ENCODE peak calls at places on chromosomes 13 and 19, in nine cellular contexts. One of them, this sample, is unnamed.

GRCh38 chr13:95607363-95607762 is 37.1 kb downstream of the DZIP1 start:
- DNase-seq in amygdala: no peak
- DNase-seq in ACHN: no peak
- DNase-seq in EL: peak; percentile 57
- DNase-seq in stimulated activated CD4-positive, alpha-beta T cell treated with anti-CD3 and anti-CD28 coated beads, TNF-alpha, amount 100 ng/mL, for 24 hours: no peak
- DNase-seq in ureter: no peak
- DNase-seq in activated CD4-positive, alpha-beta T cell treated with anti-CD3 and anti-CD28 coated beads, Interleukin-2, amount 50 U/mL, for 1 hour: no peak
- DNase-seq in progenitor cell of endocrine pancreas: no peak
- DNase-seq in ecto neural progenitor cell: no peak
- DNase-seq in this sample: peak; percentile 12

GRCh38 chr13:35953537-35954206 is 177.5 kb downstream of the DCLK1 start:
- DNase-seq in stimulated activated CD4-positive, alpha-beta T cell treated with anti-CD3 and anti-CD28 coated beads, TNF-alpha, amount 100 ng/mL, for 24 hours: no peak
- DNase-seq in EL: peak; percentile 86
- DNase-seq in ecto neural progenitor cell: peak; percentile 78
- DNase-seq in activated CD4-positive, alpha-beta T cell treated with anti-CD3 and anti-CD28 coated beads, Interleukin-2, amount 50 U/mL, for 1 hour: no peak
- DNase-seq in progenitor cell of endocrine pancreas: peak; percentile 43
- DNase-seq in ACHN: peak; percentile 67
- DNase-seq in amygdala: peak; percentile 74
- DNase-seq in ureter: peak; percentile 56
- DNase-seq in this sample: peak; percentile 56

GRCh38 chr13:30864352-30865130 is 41.5 kb upstream of the MEDAG start:
- DNase-seq in amygdala: no peak
- DNase-seq in activated CD4-positive, alpha-beta T cell treated with anti-CD3 and anti-CD28 coated beads, Interleukin-2, amount 50 U/mL, for 1 hour: no peak
- DNase-seq in ACHN: peak; percentile 24
- DNase-seq in stimulated activated CD4-positive, alpha-beta T cell treated with anti-CD3 and anti-CD28 coated beads, TNF-alpha, amount 100 ng/mL, for 24 hours: no peak
- DNase-seq in ureter: no peak
- DNase-seq in EL: peak; percentile 88
- DNase-seq in ecto neural progenitor cell: no peak
- DNase-seq in progenitor cell of endocrine pancreas: no peak
- DNase-seq in this sample: no peak

GRCh38 chr19:54470991-54471782 is 1.9 kb downstream of the CDC42EP5 start:
- DNase-seq in amygdala: no peak
- DNase-seq in ecto neural progenitor cell: no peak
- DNase-seq in ureter: peak; percentile 65
- DNase-seq in ACHN: no peak
- DNase-seq in EL: no peak
- DNase-seq in activated CD4-positive, alpha-beta T cell treated with anti-CD3 and anti-CD28 coated beads, Interleukin-2, amount 50 U/mL, for 1 hour: no peak
- DNase-seq in progenitor cell of endocrine pancreas: no peak
- DNase-seq in stimulated activated CD4-positive, alpha-beta T cell treated with anti-CD3 and anti-CD28 coated beads, TNF-alpha, amount 100 ng/mL, for 24 hours: no peak
- DNase-seq in this sample: no peak

GRCh38 chr19:56091751-56092546 is 29.1 kb downstream of the ZNF787 start:
- DNase-seq in ecto neural progenitor cell: no peak
- DNase-seq in activated CD4-positive, alpha-beta T cell treated with anti-CD3 and anti-CD28 coated beads, Interleukin-2, amount 50 U/mL, for 1 hour: peak; percentile 6
- DNase-seq in ACHN: no peak
- DNase-seq in EL: no peak
- DNase-seq in ureter: no peak
- DNase-seq in progenitor cell of endocrine pancreas: no peak
- DNase-seq in stimulated activated CD4-positive, alpha-beta T cell treated with anti-CD3 and anti-CD28 coated beads, TNF-alpha, amount 100 ng/mL, for 24 hours: no peak
- DNase-seq in amygdala: no peak
- DNase-seq in this sample: no peak

GRCh38 chr19:18392417-18392816 is 5.0 kb downstream of the LRRC25 start:
- DNase-seq in EL: no peak
- DNase-seq in ecto neural progenitor cell: no peak
- DNase-seq in stimulated activated CD4-positive, alpha-beta T cell treated with anti-CD3 and anti-CD28 coated beads, TNF-alpha, amount 100 ng/mL, for 24 hours: no peak
- DNase-seq in ACHN: no peak
- DNase-seq in progenitor cell of endocrine pancreas: no peak
- DNase-seq in activated CD4-positive, alpha-beta T cell treated with anti-CD3 and anti-CD28 coated beads, Interleukin-2, amount 50 U/mL, for 1 hour: no peak
- DNase-seq in amygdala: no peak
- DNase-seq in ureter: no peak
- DNase-seq in this sample: no peak

GRCh38 chr13:100439247-100439955 is 149.2 kb downstream of the GGACT start:
- DNase-seq in amygdala: no peak
- DNase-seq in ACHN: no peak
- DNase-seq in ureter: no peak
- DNase-seq in progenitor cell of endocrine pancreas: no peak
- DNase-seq in EL: no peak
- DNase-seq in ecto neural progenitor cell: no peak
- DNase-seq in stimulated activated CD4-positive, alpha-beta T cell treated with anti-CD3 and anti-CD28 coated beads, TNF-alpha, amount 100 ng/mL, for 24 hours: no peak
- DNase-seq in activated CD4-positive, alpha-beta T cell treated with anti-CD3 and anti-CD28 coated beads, Interleukin-2, amount 50 U/mL, for 1 hour: no peak
- DNase-seq in this sample: no peak

GRCh38 chr19:616276-616675 is 17.1 kb downstream of the POLRMT start:
- DNase-seq in ureter: no peak
- DNase-seq in ACHN: no peak
- DNase-seq in stimulated activated CD4-positive, alpha-beta T cell treated with anti-CD3 and anti-CD28 coated beads, TNF-alpha, amount 100 ng/mL, for 24 hours: no peak
- DNase-seq in ecto neural progenitor cell: no peak
- DNase-seq in amygdala: no peak
- DNase-seq in progenitor cell of endocrine pancreas: no peak
- DNase-seq in activated CD4-positive, alpha-beta T cell treated with anti-CD3 and anti-CD28 coated beads, Interleukin-2, amount 50 U/mL, for 1 hour: no peak
- DNase-seq in EL: no peak
- DNase-seq in this sample: no peak

GRCh38 chr13:81988542-81988941 is 1647.6 kb upstream of the SPRY2 start:
- DNase-seq in progenitor cell of endocrine pancreas: no peak
- DNase-seq in EL: no peak
- DNase-seq in amygdala: no peak
- DNase-seq in ACHN: no peak
- DNase-seq in activated CD4-positive, alpha-beta T cell treated with anti-CD3 and anti-CD28 coated beads, Interleukin-2, amount 50 U/mL, for 1 hour: no peak
- DNase-seq in ureter: no peak
- DNase-seq in ecto neural progenitor cell: no peak
- DNase-seq in stimulated activated CD4-positive, alpha-beta T cell treated with anti-CD3 and anti-CD28 coated beads, TNF-alpha, amount 100 ng/mL, for 24 hours: no peak
- DNase-seq in this sample: no peak

GRCh38 chr13:78323040-78323439 is 280.3 kb downstream of the POU4F1 start:
- DNase-seq in EL: no peak
- DNase-seq in stimulated activated CD4-positive, alpha-beta T cell treated with anti-CD3 and anti-CD28 coated beads, TNF-alpha, amount 100 ng/mL, for 24 hours: no peak
- DNase-seq in ecto neural progenitor cell: no peak
- DNase-seq in progenitor cell of endocrine pancreas: no peak
- DNase-seq in activated CD4-positive, alpha-beta T cell treated with anti-CD3 and anti-CD28 coated beads, Interleukin-2, amount 50 U/mL, for 1 hour: no peak
- DNase-seq in amygdala: no peak
- DNase-seq in ACHN: no peak
- DNase-seq in ureter: no peak
- DNase-seq in this sample: no peak

GRCh38 chr13:49806126-49806536 is 13.6 kb upstream of the KPNA3 start:
- DNase-seq in progenitor cell of endocrine pancreas: no peak
- DNase-seq in ecto neural progenitor cell: no peak
- DNase-seq in ACHN: no peak
- DNase-seq in stimulated activated CD4-positive, alpha-beta T cell treated with anti-CD3 and anti-CD28 coated beads, TNF-alpha, amount 100 ng/mL, for 24 hours: no peak
- DNase-seq in EL: no peak
- DNase-seq in amygdala: no peak
- DNase-seq in activated CD4-positive, alpha-beta T cell treated with anti-CD3 and anti-CD28 coated beads, Interleukin-2, amount 50 U/mL, for 1 hour: no peak
- DNase-seq in ureter: no peak
- DNase-seq in this sample: no peak

GRCh38 chr19:39533003-39533512 is 406 bp upstream of the EID2B start:
- DNase-seq in ACHN: no peak
- DNase-seq in progenitor cell of endocrine pancreas: no peak
- DNase-seq in stimulated activated CD4-positive, alpha-beta T cell treated with anti-CD3 and anti-CD28 coated beads, TNF-alpha, amount 100 ng/mL, for 24 hours: no peak
- DNase-seq in activated CD4-positive, alpha-beta T cell treated with anti-CD3 and anti-CD28 coated beads, Interleukin-2, amount 50 U/mL, for 1 hour: no peak
- DNase-seq in amygdala: no peak
- DNase-seq in EL: no peak
- DNase-seq in ecto neural progenitor cell: no peak
- DNase-seq in ureter: no peak
- DNase-seq in this sample: no peak

GRCh38 chr13:112452380-112453206 is 76.4 kb downstream of the SPACA7 start:
- DNase-seq in ACHN: no peak
- DNase-seq in stimulated activated CD4-positive, alpha-beta T cell treated with anti-CD3 and anti-CD28 coated beads, TNF-alpha, amount 100 ng/mL, for 24 hours: no peak
- DNase-seq in activated CD4-positive, alpha-beta T cell treated with anti-CD3 and anti-CD28 coated beads, Interleukin-2, amount 50 U/mL, for 1 hour: no peak
- DNase-seq in amygdala: no peak
- DNase-seq in EL: no peak
- DNase-seq in ureter: no peak
- DNase-seq in ecto neural progenitor cell: peak; percentile 33
- DNase-seq in progenitor cell of endocrine pancreas: no peak
- DNase-seq in this sample: no peak

GRCh38 chr19:58500242-58500641 is 11.6 kb downstream of the SLC27A5 start:
- DNase-seq in ureter: no peak
- DNase-seq in ACHN: no peak
- DNase-seq in amygdala: no peak
- DNase-seq in ecto neural progenitor cell: peak; percentile 43
- DNase-seq in stimulated activated CD4-positive, alpha-beta T cell treated with anti-CD3 and anti-CD28 coated beads, TNF-alpha, amount 100 ng/mL, for 24 hours: no peak
- DNase-seq in EL: no peak
- DNase-seq in progenitor cell of endocrine pancreas: no peak
- DNase-seq in activated CD4-positive, alpha-beta T cell treated with anti-CD3 and anti-CD28 coated beads, Interleukin-2, amount 50 U/mL, for 1 hour: no peak
- DNase-seq in this sample: no peak

GRCh38 chr13:94390881-94391280 is 88.6 kb downstream of the DCT start:
- DNase-seq in EL: no peak
- DNase-seq in ACHN: no peak
- DNase-seq in progenitor cell of endocrine pancreas: no peak
- DNase-seq in stimulated activated CD4-positive, alpha-beta T cell treated with anti-CD3 and anti-CD28 coated beads, TNF-alpha, amount 100 ng/mL, for 24 hours: no peak
- DNase-seq in amygdala: no peak
- DNase-seq in ecto neural progenitor cell: no peak
- DNase-seq in ureter: no peak
- DNase-seq in activated CD4-positive, alpha-beta T cell treated with anti-CD3 and anti-CD28 coated beads, Interleukin-2, amount 50 U/mL, for 1 hour: no peak
- DNase-seq in this sample: no peak

GRCh38 chr19:13441810-13442512 is 64.3 kb downstream of the CACNA1A start:
- DNase-seq in ecto neural progenitor cell: peak; percentile 78
- DNase-seq in ACHN: peak; percentile 47
- DNase-seq in EL: peak; percentile 35
- DNase-seq in progenitor cell of endocrine pancreas: peak; percentile 70
- DNase-seq in stimulated activated CD4-positive, alpha-beta T cell treated with anti-CD3 and anti-CD28 coated beads, TNF-alpha, amount 100 ng/mL, for 24 hours: peak; percentile 33
- DNase-seq in ureter: peak; percentile 45
- DNase-seq in activated CD4-positive, alpha-beta T cell treated with anti-CD3 and anti-CD28 coated beads, Interleukin-2, amount 50 U/mL, for 1 hour: peak; percentile 50
- DNase-seq in amygdala: no peak
- DNase-seq in this sample: peak; percentile 25

GRCh38 chr19:29683009-29683408 is 17.7 kb downstream of the PLEKHF1 start:
- DNase-seq in stimulated activated CD4-positive, alpha-beta T cell treated with anti-CD3 and anti-CD28 coated beads, TNF-alpha, amount 100 ng/mL, for 24 hours: no peak
- DNase-seq in progenitor cell of endocrine pancreas: no peak
- DNase-seq in activated CD4-positive, alpha-beta T cell treated with anti-CD3 and anti-CD28 coated beads, Interleukin-2, amount 50 U/mL, for 1 hour: no peak
- DNase-seq in ureter: no peak
- DNase-seq in amygdala: peak; percentile 62
- DNase-seq in ACHN: no peak
- DNase-seq in EL: no peak
- DNase-seq in ecto neural progenitor cell: no peak
- DNase-seq in this sample: no peak

GRCh38 chr13:49833402-49833801 is 40.9 kb upstream of the KPNA3 start:
- DNase-seq in amygdala: no peak
- DNase-seq in progenitor cell of endocrine pancreas: no peak
- DNase-seq in ureter: no peak
- DNase-seq in EL: no peak
- DNase-seq in ACHN: no peak
- DNase-seq in ecto neural progenitor cell: no peak
- DNase-seq in stimulated activated CD4-positive, alpha-beta T cell treated with anti-CD3 and anti-CD28 coated beads, TNF-alpha, amount 100 ng/mL, for 24 hours: no peak
- DNase-seq in activated CD4-positive, alpha-beta T cell treated with anti-CD3 and anti-CD28 coated beads, Interleukin-2, amount 50 U/mL, for 1 hour: no peak
- DNase-seq in this sample: no peak

GRCh38 chr19:12801466-12802266 is at the start of the genes PRDX2 and THSD8:
- DNase-seq in activated CD4-positive, alpha-beta T cell treated with anti-CD3 and anti-CD28 coated beads, Interleukin-2, amount 50 U/mL, for 1 hour: peak; percentile 74
- DNase-seq in EL: peak; percentile 69
- DNase-seq in ureter: no peak
- DNase-seq in ecto neural progenitor cell: peak; percentile 90
- DNase-seq in progenitor cell of endocrine pancreas: peak; percentile 84
- DNase-seq in amygdala: peak; percentile 61
- DNase-seq in ACHN: peak; percentile 51
- DNase-seq in stimulated activated CD4-positive, alpha-beta T cell treated with anti-CD3 and anti-CD28 coated beads, TNF-alpha, amount 100 ng/mL, for 24 hours: peak; percentile 78
- DNase-seq in this sample: no peak

GRCh38 chr13:74104661-74105275 is 29.4 kb downstream of the KLF12 start:
- DNase-seq in stimulated activated CD4-positive, alpha-beta T cell treated with anti-CD3 and anti-CD28 coated beads, TNF-alpha, amount 100 ng/mL, for 24 hours: no peak
- DNase-seq in ecto neural progenitor cell: no peak
- DNase-seq in progenitor cell of endocrine pancreas: no peak
- DNase-seq in ACHN: peak; percentile 8
- DNase-seq in EL: no peak
- DNase-seq in amygdala: no peak
- DNase-seq in ureter: no peak
- DNase-seq in activated CD4-positive, alpha-beta T cell treated with anti-CD3 and anti-CD28 coated beads, Interleukin-2, amount 50 U/mL, for 1 hour: no peak
- DNase-seq in this sample: no peak

GRCh38 chr13:110944121-110944967 is 29.5 kb upstream of the ANKRD10 start:
- DNase-seq in amygdala: no peak
- DNase-seq in ecto neural progenitor cell: no peak
- DNase-seq in ACHN: peak; percentile 61
- DNase-seq in EL: peak; percentile 51
- DNase-seq in stimulated activated CD4-positive, alpha-beta T cell treated with anti-CD3 and anti-CD28 coated beads, TNF-alpha, amount 100 ng/mL, for 24 hours: no peak
- DNase-seq in progenitor cell of endocrine pancreas: no peak
- DNase-seq in activated CD4-positive, alpha-beta T cell treated with anti-CD3 and anti-CD28 coated beads, Interleukin-2, amount 50 U/mL, for 1 hour: peak; percentile 6
- DNase-seq in ureter: no peak
- DNase-seq in this sample: peak; percentile 30

GRCh38 chr13:41722684-41723083 is 238.2 kb downstream of the VWA8 start:
- DNase-seq in activated CD4-positive, alpha-beta T cell treated with anti-CD3 and anti-CD28 coated beads, Interleukin-2, amount 50 U/mL, for 1 hour: no peak
- DNase-seq in amygdala: no peak
- DNase-seq in ACHN: no peak
- DNase-seq in stimulated activated CD4-positive, alpha-beta T cell treated with anti-CD3 and anti-CD28 coated beads, TNF-alpha, amount 100 ng/mL, for 24 hours: no peak
- DNase-seq in ecto neural progenitor cell: no peak
- DNase-seq in progenitor cell of endocrine pancreas: no peak
- DNase-seq in ureter: no peak
- DNase-seq in EL: no peak
- DNase-seq in this sample: no peak

GRCh38 chr13:42276683-42277082 is 4.7 kb downstream of the AKAP11 start:
- DNase-seq in ACHN: no peak
- DNase-seq in EL: peak; percentile 21
- DNase-seq in ureter: no peak
- DNase-seq in ecto neural progenitor cell: no peak
- DNase-seq in amygdala: no peak
- DNase-seq in activated CD4-positive, alpha-beta T cell treated with anti-CD3 and anti-CD28 coated beads, Interleukin-2, amount 50 U/mL, for 1 hour: no peak
- DNase-seq in progenitor cell of endocrine pancreas: no peak
- DNase-seq in stimulated activated CD4-positive, alpha-beta T cell treated with anti-CD3 and anti-CD28 coated beads, TNF-alpha, amount 100 ng/mL, for 24 hours: no peak
- DNase-seq in this sample: no peak

GRCh38 chr13:76474356-76474755 is 411.8 kb downstream of the KCTD12 start:
- DNase-seq in ureter: no peak
- DNase-seq in activated CD4-positive, alpha-beta T cell treated with anti-CD3 and anti-CD28 coated beads, Interleukin-2, amount 50 U/mL, for 1 hour: no peak
- DNase-seq in ecto neural progenitor cell: no peak
- DNase-seq in amygdala: no peak
- DNase-seq in EL: no peak
- DNase-seq in progenitor cell of endocrine pancreas: no peak
- DNase-seq in ACHN: no peak
- DNase-seq in stimulated activated CD4-positive, alpha-beta T cell treated with anti-CD3 and anti-CD28 coated beads, TNF-alpha, amount 100 ng/mL, for 24 hours: no peak
- DNase-seq in this sample: no peak

GRCh38 chr13:30982911-30983310 is 50.5 kb downstream of the TEX26 start:
- DNase-seq in ACHN: no peak
- DNase-seq in ureter: no peak
- DNase-seq in EL: no peak
- DNase-seq in activated CD4-positive, alpha-beta T cell treated with anti-CD3 and anti-CD28 coated beads, Interleukin-2, amount 50 U/mL, for 1 hour: no peak
- DNase-seq in progenitor cell of endocrine pancreas: no peak
- DNase-seq in amygdala: no peak
- DNase-seq in stimulated activated CD4-positive, alpha-beta T cell treated with anti-CD3 and anti-CD28 coated beads, TNF-alpha, amount 100 ng/mL, for 24 hours: no peak
- DNase-seq in ecto neural progenitor cell: no peak
- DNase-seq in this sample: no peak

GRCh38 chr13:98778749-98779148 is 26.3 kb upstream of the SLC15A1 start:
- DNase-seq in EL: no peak
- DNase-seq in stimulated activated CD4-positive, alpha-beta T cell treated with anti-CD3 and anti-CD28 coated beads, TNF-alpha, amount 100 ng/mL, for 24 hours: no peak
- DNase-seq in activated CD4-positive, alpha-beta T cell treated with anti-CD3 and anti-CD28 coated beads, Interleukin-2, amount 50 U/mL, for 1 hour: no peak
- DNase-seq in amygdala: no peak
- DNase-seq in ureter: no peak
- DNase-seq in progenitor cell of endocrine pancreas: no peak
- DNase-seq in ecto neural progenitor cell: no peak
- DNase-seq in ACHN: no peak
- DNase-seq in this sample: no peak

GRCh38 chr13:46010148-46010547 is 42.4 kb downstream of the ZC3H13 start:
- DNase-seq in activated CD4-positive, alpha-beta T cell treated with anti-CD3 and anti-CD28 coated beads, Interleukin-2, amount 50 U/mL, for 1 hour: no peak
- DNase-seq in progenitor cell of endocrine pancreas: no peak
- DNase-seq in stimulated activated CD4-positive, alpha-beta T cell treated with anti-CD3 and anti-CD28 coated beads, TNF-alpha, amount 100 ng/mL, for 24 hours: no peak
- DNase-seq in EL: no peak
- DNase-seq in ACHN: peak; percentile 25
- DNase-seq in ureter: no peak
- DNase-seq in amygdala: no peak
- DNase-seq in ecto neural progenitor cell: no peak
- DNase-seq in this sample: no peak

GRCh38 chr13:107743983-107744382 is 471.4 kb downstream of the LIG4 start:
- DNase-seq in ACHN: no peak
- DNase-seq in EL: no peak
- DNase-seq in progenitor cell of endocrine pancreas: no peak
- DNase-seq in stimulated activated CD4-positive, alpha-beta T cell treated with anti-CD3 and anti-CD28 coated beads, TNF-alpha, amount 100 ng/mL, for 24 hours: no peak
- DNase-seq in ureter: no peak
- DNase-seq in amygdala: no peak
- DNase-seq in activated CD4-positive, alpha-beta T cell treated with anti-CD3 and anti-CD28 coated beads, Interleukin-2, amount 50 U/mL, for 1 hour: no peak
- DNase-seq in ecto neural progenitor cell: no peak
- DNase-seq in this sample: no peak

GRCh38 chr13:59444210-59444857 is 719.4 kb downstream of the DIAPH3 start:
- DNase-seq in ureter: no peak
- DNase-seq in stimulated activated CD4-positive, alpha-beta T cell treated with anti-CD3 and anti-CD28 coated beads, TNF-alpha, amount 100 ng/mL, for 24 hours: no peak
- DNase-seq in amygdala: no peak
- DNase-seq in ACHN: no peak
- DNase-seq in progenitor cell of endocrine pancreas: no peak
- DNase-seq in EL: no peak
- DNase-seq in activated CD4-positive, alpha-beta T cell treated with anti-CD3 and anti-CD28 coated beads, Interleukin-2, amount 50 U/mL, for 1 hour: no peak
- DNase-seq in ecto neural progenitor cell: no peak
- DNase-seq in this sample: no peak

This sample was measured in NCI-H460.